ENCODE peak calls at places on chromosomes 6 and 20, in nine cellular contexts. One of them, this sample, is unnamed.

GRCh38 chr6:126873351-126873750 is 245.1 kb upstream of the RSPO3 start:
- DNase-seq in B cell: no peak
- DNase-seq in AG09319: no peak
- DNase-seq in CD4-positive, alpha-beta T cell: no peak
- DNase-seq in GM12865: no peak
- DNase-seq in epithelial cell of esophagus: no peak
- DNase-seq in psoas muscle: no peak
- DNase-seq in ovary: no peak
- DNase-seq in Calu3: no peak
- DNase-seq in this sample: no peak

GRCh38 chr20:40511478-40511877 is 177.6 kb downstream of the MAFB start:
- DNase-seq in B cell: no peak
- DNase-seq in CD4-positive, alpha-beta T cell: no peak
- DNase-seq in GM12865: no peak
- DNase-seq in epithelial cell of esophagus: peak
- DNase-seq in Calu3: no peak
- DNase-seq in AG09319: peak
- DNase-seq in ovary: no peak
- DNase-seq in psoas muscle: peak
- DNase-seq in this sample: no peak

GRCh38 chr6:2378891-2379652 is 133.7 kb upstream of the GMDS start:
- DNase-seq in B cell: no peak
- DNase-seq in psoas muscle: no peak
- DNase-seq in AG09319: no peak
- DNase-seq in Calu3: no peak
- DNase-seq in GM12865: peak
- DNase-seq in ovary: no peak
- DNase-seq in epithelial cell of esophagus: peak
- DNase-seq in CD4-positive, alpha-beta T cell: no peak
- DNase-seq in this sample: peak

GRCh38 chr20:50415516-50416268 is 94.5 kb upstream of the PTPN1 start:
- DNase-seq in Calu3: peak
- DNase-seq in GM12865: no peak
- DNase-seq in psoas muscle: peak
- DNase-seq in AG09319: peak
- DNase-seq in ovary: peak
- DNase-seq in CD4-positive, alpha-beta T cell: no peak
- DNase-seq in epithelial cell of esophagus: peak
- DNase-seq in B cell: no peak
- DNase-seq in this sample: no peak

GRCh38 chr20:62777528-62777830 is 18.8 kb upstream of the MRGBP start:
- DNase-seq in AG09319: no peak
- DNase-seq in GM12865: no peak
- DNase-seq in epithelial cell of esophagus: no peak
- DNase-seq in CD4-positive, alpha-beta T cell: no peak
- DNase-seq in B cell: no peak
- DNase-seq in Calu3: no peak
- DNase-seq in ovary: no peak
- DNase-seq in psoas muscle: no peak
- DNase-seq in this sample: no peak

GRCh38 chr6:2464641-2465040 is 219.2 kb upstream of the GMDS start:
- DNase-seq in psoas muscle: no peak
- DNase-seq in CD4-positive, alpha-beta T cell: no peak
- DNase-seq in ovary: no peak
- DNase-seq in Calu3: no peak
- DNase-seq in B cell: no peak
- DNase-seq in AG09319: no peak
- DNase-seq in epithelial cell of esophagus: no peak
- DNase-seq in GM12865: no peak
- DNase-seq in this sample: no peak

GRCh38 chr6:1297746-1298145 is 14.2 kb upstream of the FOXQ1 start:
- DNase-seq in GM12865: no peak
- DNase-seq in ovary: no peak
- DNase-seq in AG09319: peak
- DNase-seq in epithelial cell of esophagus: no peak
- DNase-seq in Calu3: no peak
- DNase-seq in B cell: no peak
- DNase-seq in psoas muscle: no peak
- DNase-seq in CD4-positive, alpha-beta T cell: no peak
- DNase-seq in this sample: no peak

GRCh38 chr6:167573461-167574215 is 248.8 kb downstream of the TTLL2 start:
- DNase-seq in AG09319: no peak
- DNase-seq in Calu3: no peak
- DNase-seq in CD4-positive, alpha-beta T cell: no peak
- DNase-seq in epithelial cell of esophagus: no peak
- DNase-seq in GM12865: no peak
- DNase-seq in psoas muscle: no peak
- DNase-seq in B cell: no peak
- DNase-seq in ovary: peak
- DNase-seq in this sample: no peak

GRCh38 chr20:63025534-63026331 is 19.0 kb upstream of the BHLHE23 start:
- DNase-seq in ovary: peak
- DNase-seq in Calu3: no peak
- DNase-seq in GM12865: no peak
- DNase-seq in B cell: no peak
- DNase-seq in epithelial cell of esophagus: peak
- DNase-seq in AG09319: peak
- DNase-seq in psoas muscle: peak
- DNase-seq in CD4-positive, alpha-beta T cell: no peak
- DNase-seq in this sample: peak

GRCh38 chr20:63696311-63696627 is 183 bp upstream of the TNFRSF6B start:
- DNase-seq in B cell: peak
- DNase-seq in epithelial cell of esophagus: peak
- DNase-seq in Calu3: no peak
- DNase-seq in ovary: peak
- DNase-seq in AG09319: no peak
- DNase-seq in CD4-positive, alpha-beta T cell: no peak
- DNase-seq in psoas muscle: no peak
- DNase-seq in GM12865: no peak
- DNase-seq in this sample: peak

GRCh38 chr6:109875973-109876372 is 102.1 kb upstream of the GPR6 start:
- DNase-seq in ovary: no peak
- DNase-seq in GM12865: no peak
- DNase-seq in AG09319: no peak
- DNase-seq in CD4-positive, alpha-beta T cell: no peak
- DNase-seq in Calu3: no peak
- DNase-seq in B cell: no peak
- DNase-seq in epithelial cell of esophagus: no peak
- DNase-seq in psoas muscle: no peak
- DNase-seq in this sample: no peak

GRCh38 chr6:22913612-22914011 is 344.2 kb downstream of the HDGFL1 start:
- DNase-seq in epithelial cell of esophagus: no peak
- DNase-seq in GM12865: no peak
- DNase-seq in psoas muscle: no peak
- DNase-seq in CD4-positive, alpha-beta T cell: no peak
- DNase-seq in Calu3: no peak
- DNase-seq in ovary: no peak
- DNase-seq in B cell: no peak
- DNase-seq in AG09319: no peak
- DNase-seq in this sample: no peak

GRCh38 chr20:50532231-50532630 is 22.0 kb downstream of the PTPN1 start:
- DNase-seq in Calu3: no peak
- DNase-seq in GM12865: no peak
- DNase-seq in psoas muscle: no peak
- DNase-seq in B cell: no peak
- DNase-seq in ovary: no peak
- DNase-seq in epithelial cell of esophagus: no peak
- DNase-seq in CD4-positive, alpha-beta T cell: no peak
- DNase-seq in AG09319: no peak
- DNase-seq in this sample: no peak

GRCh38 chr6:83068628-83069027 is 1.2 kb downstream of the DOP1A start:
- DNase-seq in Calu3: no peak
- DNase-seq in CD4-positive, alpha-beta T cell: no peak
- DNase-seq in AG09319: no peak
- DNase-seq in GM12865: no peak
- DNase-seq in epithelial cell of esophagus: no peak
- DNase-seq in ovary: no peak
- DNase-seq in B cell: no peak
- DNase-seq in psoas muscle: no peak
- DNase-seq in this sample: no peak

GRCh38 chr20:775679-776135 is 7.4 kb upstream of the SLC52A3 start:
- DNase-seq in ovary: no peak
- DNase-seq in Calu3: peak
- DNase-seq in AG09319: no peak
- DNase-seq in B cell: no peak
- DNase-seq in CD4-positive, alpha-beta T cell: no peak
- DNase-seq in psoas muscle: no peak
- DNase-seq in GM12865: no peak
- DNase-seq in epithelial cell of esophagus: peak
- DNase-seq in this sample: no peak

GRCh38 chr20:8161262-8162071 is 29.4 kb downstream of the PLCB1 start:
- DNase-seq in B cell: no peak
- DNase-seq in Calu3: no peak
- DNase-seq in psoas muscle: no peak
- DNase-seq in AG09319: no peak
- DNase-seq in GM12865: peak
- DNase-seq in epithelial cell of esophagus: peak
- DNase-seq in CD4-positive, alpha-beta T cell: no peak
- DNase-seq in ovary: no peak
- DNase-seq in this sample: peak

GRCh38 chr6:119887671-119888070 is 538.1 kb upstream of the MAN1A1 start:
- DNase-seq in AG09319: no peak
- DNase-seq in CD4-positive, alpha-beta T cell: no peak
- DNase-seq in GM12865: no peak
- DNase-seq in epithelial cell of esophagus: no peak
- DNase-seq in Calu3: no peak
- DNase-seq in psoas muscle: no peak
- DNase-seq in ovary: no peak
- DNase-seq in B cell: no peak
- DNase-seq in this sample: no peak

GRCh38 chr6:158672726-158673125 is 22.9 kb downstream of the SYTL3 start:
- DNase-seq in Calu3: no peak
- DNase-seq in AG09319: no peak
- DNase-seq in GM12865: no peak
- DNase-seq in CD4-positive, alpha-beta T cell: no peak
- DNase-seq in psoas muscle: no peak
- DNase-seq in ovary: no peak
- DNase-seq in B cell: no peak
- DNase-seq in epithelial cell of esophagus: no peak
- DNase-seq in this sample: no peak

GRCh38 chr6:97819680-97820079 is 536.7 kb upstream of the MMS22L start:
- DNase-seq in CD4-positive, alpha-beta T cell: no peak
- DNase-seq in AG09319: no peak
- DNase-seq in epithelial cell of esophagus: no peak
- DNase-seq in psoas muscle: no peak
- DNase-seq in B cell: no peak
- DNase-seq in GM12865: no peak
- DNase-seq in Calu3: no peak
- DNase-seq in ovary: no peak
- DNase-seq in this sample: no peak

GRCh38 chr6:91276315-91276714 is 689.4 kb upstream of the MAP3K7 start:
- DNase-seq in B cell: no peak
- DNase-seq in ovary: no peak
- DNase-seq in psoas muscle: no peak
- DNase-seq in AG09319: no peak
- DNase-seq in epithelial cell of esophagus: peak
- DNase-seq in GM12865: no peak
- DNase-seq in CD4-positive, alpha-beta T cell: no peak
- DNase-seq in Calu3: no peak
- DNase-seq in this sample: no peak
- TF ChIP-seq CTCF in B cell: no peak
- TF ChIP-seq CTCF in ovary: no peak
- TF ChIP-seq CTCF in psoas muscle: no peak
- TF ChIP-seq CTCF in AG09319: no peak
- TF ChIP-seq CTCF in epithelial cell of esophagus: peak
- TF ChIP-seq CTCF in GM12865: peak
- TF ChIP-seq CTCF in CD4-positive, alpha-beta T cell: no peak
- TF ChIP-seq CTCF in Calu3: no peak
- TF ChIP-seq CTCF in this sample: peak

GRCh38 chr6:154500769-154501171 is 9.7 kb downstream of the CNKSR3 start:
- DNase-seq in Calu3: no peak
- DNase-seq in CD4-positive, alpha-beta T cell: no peak
- DNase-seq in ovary: no peak
- DNase-seq in AG09319: no peak
- DNase-seq in psoas muscle: no peak
- DNase-seq in epithelial cell of esophagus: no peak
- DNase-seq in B cell: no peak
- DNase-seq in GM12865: no peak
- DNase-seq in this sample: no peak
- TF ChIP-seq CTCF in Calu3: peak
- TF ChIP-seq CTCF in CD4-positive, alpha-beta T cell: no peak
- TF ChIP-seq CTCF in ovary: peak
- TF ChIP-seq CTCF in AG09319: peak
- TF ChIP-seq CTCF in psoas muscle: no peak
- TF ChIP-seq CTCF in epithelial cell of esophagus: peak
- TF ChIP-seq CTCF in B cell: no peak
- TF ChIP-seq CTCF in GM12865: no peak
- TF ChIP-seq CTCF in this sample: no peak

DNA sequence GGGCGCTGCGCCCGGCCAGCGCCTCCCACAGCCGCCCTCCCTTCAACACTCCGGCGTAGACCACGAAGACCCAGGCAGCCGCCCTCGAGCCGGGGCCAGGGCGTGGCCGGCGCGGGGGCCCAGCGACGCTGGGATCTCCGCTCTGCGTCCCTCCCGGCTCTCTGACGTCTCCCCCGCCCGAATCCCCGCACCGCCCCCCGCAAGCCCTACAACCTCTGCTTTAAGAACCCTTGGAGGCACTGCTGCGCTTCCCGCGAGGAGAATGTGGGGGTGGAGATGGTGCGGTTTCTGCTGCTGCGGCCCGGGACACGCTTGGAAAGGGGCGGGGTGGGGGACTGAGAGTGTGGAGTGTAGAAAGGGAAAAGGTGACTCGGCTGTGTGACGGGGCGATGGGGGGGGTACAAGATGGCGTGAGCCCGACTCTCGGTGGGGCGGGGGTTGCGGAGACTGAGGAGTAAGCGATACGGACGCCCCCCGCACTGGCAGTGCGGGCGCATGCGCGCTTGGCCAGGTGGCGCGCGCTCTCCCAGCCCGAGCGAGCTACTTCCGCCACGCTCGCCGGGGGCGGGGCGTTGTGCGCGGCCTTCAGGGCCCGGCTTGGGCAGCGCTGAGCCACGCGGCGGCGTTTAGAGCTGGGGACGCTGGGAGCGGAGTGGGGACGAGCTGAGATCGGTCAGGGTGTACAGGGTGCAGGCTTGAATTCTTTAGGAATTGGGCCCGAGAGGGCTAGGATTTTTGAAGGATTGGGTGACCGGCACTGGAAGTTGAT is at the start of gene SUPT3H:
- DNase-seq in GM12865: peak
- DNase-seq in ovary: peak
- DNase-seq in B cell: peak
- DNase-seq in epithelial cell of esophagus: peak
- DNase-seq in psoas muscle: peak
- DNase-seq in AG09319: peak
- DNase-seq in Calu3: peak
- DNase-seq in CD4-positive, alpha-beta T cell: peak
- DNase-seq in this sample: peak
- TF ChIP-seq CTCF in GM12865: peak
- TF ChIP-seq CTCF in ovary: peak
- TF ChIP-seq CTCF in B cell: no peak
- TF ChIP-seq CTCF in epithelial cell of esophagus: no peak
- TF ChIP-seq CTCF in psoas muscle: peak
- TF ChIP-seq CTCF in AG09319: peak
- TF ChIP-seq CTCF in Calu3: no peak
- TF ChIP-seq CTCF in CD4-positive, alpha-beta T cell: no peak
- TF ChIP-seq CTCF in this sample: peak

GRCh38 chr6:38012573-38012972 is 193.0 kb downstream of the ZFAND3 start:
- DNase-seq in epithelial cell of esophagus: peak
- DNase-seq in Calu3: peak
- DNase-seq in B cell: peak
- DNase-seq in GM12865: peak
- DNase-seq in ovary: no peak
- DNase-seq in AG09319: no peak
- DNase-seq in psoas muscle: no peak
- DNase-seq in CD4-positive, alpha-beta T cell: no peak
- DNase-seq in this sample: peak
- TF ChIP-seq CTCF in epithelial cell of esophagus: peak
- TF ChIP-seq CTCF in Calu3: peak
- TF ChIP-seq CTCF in B cell: peak
- TF ChIP-seq CTCF in GM12865: peak
- TF ChIP-seq CTCF in ovary: peak
- TF ChIP-seq CTCF in AG09319: peak
- TF ChIP-seq CTCF in psoas muscle: peak
- TF ChIP-seq CTCF in CD4-positive, alpha-beta T cell: peak
- TF ChIP-seq CTCF in this sample: peak